ENCODE peak calls at places on chromosomes 1 and 21, in four cellular contexts. V is HCT116; U is GM12878; L is CD8-positive, alpha-beta T cell. Y is an unnamed sample.

GRCh38 chr21:45502600-45502999 is 39.6 kb downstream of the SLC19A1 start:
- DNase-seq in L (no peak), U (no peak), V (no peak), Y (no peak)

GRCh38 chr1:23695667-23696066 is 4.1 kb downstream of the RPL11 start:
- DNase-seq in U (no peak), V (no peak), L (no peak), Y (no peak)

GRCh38 chr21:44547656-44548331 is 3.5 kb downstream of the KRTAP10-2 start:
- DNase-seq in U (no peak), V (no peak), L (peak; percentile 31), Y (no peak)

GRCh38 chr1:97204468-97204867 is 482.9 kb downstream of the PTBP2 start:
- DNase-seq in V (no peak), L (no peak), U (no peak), Y (no peak)

GRCh38 chr21:17607684-17608083 is 5.0 kb downstream of the BTG3 start:
- DNase-seq in L (no peak), U (no peak), V (no peak), Y (no peak)

GRCh38 chr21:44509539-44509938 is 30.5 kb downstream of the KRTAP10-1 start:
- DNase-seq in V (peak; percentile 29), U (no peak), L (no peak), Y (no peak)

GRCh38 chr21:39657091-39657689 is 44.5 kb downstream of the B3GALT5 start:
- DNase-seq in U (no peak), L (no peak), V (no peak), Y (no peak)

GRCh38 chr1:47191940-47192457 is 2.2 kb upstream of the PDZK1IP1 start:
- DNase-seq in V (no peak), U (no peak), L (no peak), Y (no peak)

GRCh38 chr1:4115191-4115900 is 215.3 kb upstream of the C1orf174 start:
- DNase-seq in L (no peak), V (no peak), U (no peak), Y (no peak)

GRCh38 chr1:15951341-15952153 is 24.4 kb downstream of the ZBTB17 start:
- DNase-seq in L (no peak), U (no peak), V (no peak), Y (peak; percentile 47)

GRCh38 chr1:23171181-23171755 is 2.6 kb upstream of the LUZP1 start:
- DNase-seq in L (no peak), V (no peak), U (no peak), Y (no peak)

GRCh38 chr1:180909462-180909976 is 3.2 kb upstream of the KIAA1614 start:
- DNase-seq in L (no peak), U (peak; percentile 52), V (no peak), Y (no peak)

GRCh38 chr1:182699673-182700350 is 15.4 kb upstream of the RGS8 start:
- DNase-seq in V (no peak), L (no peak), U (no peak), Y (peak; percentile 23)

GRCh38 chr1:236147521-236148470 is 5.5 kb downstream of the GPR137B start:
- DNase-seq in L (no peak), V (no peak), U (no peak), Y (no peak)

GRCh38 chr1:183810756-183811155 is 5.8 kb downstream of the RGL1 start:
- DNase-seq in L (no peak), V (no peak), U (no peak), Y (no peak)

DNA sequence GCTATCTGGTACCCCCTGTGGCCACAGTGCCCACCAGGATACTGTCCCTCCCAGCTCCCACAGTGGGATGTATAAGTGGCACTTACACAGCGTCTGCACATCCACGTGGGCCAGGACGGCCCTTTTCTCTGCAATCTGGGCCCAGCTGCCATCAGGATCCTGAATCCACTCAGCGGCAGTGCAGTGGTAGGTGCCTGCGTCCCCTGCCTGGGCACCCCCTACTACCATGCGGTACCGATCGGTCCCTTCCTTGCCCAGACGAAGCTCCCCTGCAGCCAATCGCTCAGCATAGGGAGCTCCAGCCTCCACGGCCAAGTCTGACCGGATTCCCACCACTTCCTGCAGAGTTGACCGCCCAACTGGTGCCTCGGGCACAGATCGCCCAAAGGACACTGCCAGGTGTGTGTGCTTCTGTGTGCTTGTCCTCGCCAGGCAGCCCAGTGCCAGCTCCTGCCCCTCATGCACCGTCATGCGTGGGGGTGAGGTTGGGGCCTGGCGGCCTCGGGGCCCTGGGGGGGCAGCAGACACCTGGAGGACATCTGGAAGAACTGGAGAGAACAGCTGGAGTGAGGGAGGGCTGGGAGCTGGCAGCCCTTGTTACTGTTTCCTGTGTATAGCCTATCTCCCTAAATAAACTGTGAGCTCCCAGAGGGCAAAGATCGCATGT is 4.7 kb downstream of the IGSF8 start:
- DNase-seq in L (no peak), V (no peak), U (no peak), Y (no peak)
- H3K9me3 ChIP-seq in L (no peaks in the 10 kb centered on the region), V (no peaks in the 10 kb centered on the region), U (no peaks in the 10 kb centered on the region), Y (no peaks in the 10 kb centered on the region)

DNA sequence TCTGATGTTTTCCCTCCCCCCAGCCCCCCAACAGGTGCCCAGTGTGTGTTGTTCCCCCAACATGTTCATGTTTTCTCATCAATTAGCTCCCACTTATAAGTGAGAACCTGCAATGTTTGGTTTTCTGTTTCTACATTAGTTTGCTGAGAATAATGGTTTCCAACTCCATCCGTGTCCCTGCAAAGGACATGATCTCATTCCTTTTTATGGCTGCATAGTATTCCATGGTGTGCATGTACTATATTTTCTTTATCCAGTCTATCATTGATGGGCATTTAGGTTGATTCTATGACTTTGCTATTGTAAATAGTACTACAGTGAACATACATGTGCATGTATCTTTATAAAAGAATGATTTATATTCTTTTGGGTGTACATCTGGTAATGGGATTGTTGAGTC is 24.6 kb downstream of the ZNF678 start:
- DNase-seq in U (no peak), V (no peak), L (no peak), Y (no peak)
- H3K9me3 ChIP-seq in U (peaks cover 9% of the 10 kb centered on the region), V (no peaks in the 10 kb centered on the region), L (no peaks in the 10 kb centered on the region), Y (peaks cover 39% of the 10 kb centered on the region)

DNA sequence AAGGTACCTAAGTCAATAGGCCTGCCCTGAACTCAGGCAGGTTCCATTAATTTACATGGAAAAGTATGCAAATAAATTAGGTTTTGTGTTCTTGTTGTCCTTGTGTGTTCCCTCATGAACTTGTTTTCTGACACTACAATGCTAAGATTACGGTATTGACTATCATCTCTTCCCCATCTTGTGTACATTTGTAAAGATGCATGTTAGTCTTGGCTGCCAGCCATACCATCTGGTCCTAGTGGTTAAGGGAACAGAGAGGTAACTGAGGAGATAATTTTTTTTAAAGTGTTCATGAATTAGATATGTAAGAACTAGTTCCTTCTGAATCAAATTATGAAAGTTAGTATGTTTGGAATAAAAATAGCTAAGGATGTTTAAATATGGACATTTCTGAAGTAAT is 167.6 kb upstream of the ADAMTS5 start:
- DNase-seq in L (no peak), V (no peak), U (no peak), Y (no peak)
- H3K9me3 ChIP-seq in L (no peaks in the 10 kb centered on the region), V (peaks cover 45% of the 10 kb centered on the region), U (no peaks in the 10 kb centered on the region), Y (no peaks in the 10 kb centered on the region)

DNA sequence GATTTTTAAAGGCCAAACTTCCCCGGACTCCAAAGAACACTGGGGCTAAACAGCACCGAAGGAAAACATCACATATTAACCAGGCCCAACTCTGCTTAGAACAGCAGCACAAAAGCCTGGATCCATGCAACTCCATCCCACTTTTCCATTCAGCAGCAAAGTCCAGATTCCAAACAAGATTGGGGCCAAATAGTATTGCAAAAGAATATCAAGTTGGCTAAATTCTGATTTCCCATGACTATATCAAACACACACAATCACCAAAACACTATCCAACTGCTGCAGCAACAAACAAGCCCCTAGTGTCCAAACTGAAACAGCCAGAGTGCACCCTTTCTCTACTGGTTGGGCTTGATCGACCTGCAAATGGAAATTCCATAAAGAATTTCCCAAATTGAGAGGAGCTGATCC is 19.4 kb upstream of the TMEM125 start:
- DNase-seq in U (no peak), V (no peak), L (no peak), Y (no peak)
- H3K9me3 ChIP-seq in U (no peaks in the 10 kb centered on the region), V (peaks cover 11% of the 10 kb centered on the region), L (no peaks in the 10 kb centered on the region), Y (no peaks in the 10 kb centered on the region)

GRCh38 chr1:92902406-92902744 is 58.9 kb downstream of the DIPK1A start:
- DNase-seq in L (no peak), V (no peak), U (no peak), Y (no peak)

GRCh38 chr1:92899780-92900179 is 61.5 kb downstream of the DIPK1A start:
- DNase-seq in V (no peak), U (no peak), L (no peak), Y (no peak)

GRCh38 chr1:92900539-92900938 is 60.7 kb downstream of the DIPK1A start:
- DNase-seq in L (no peak), V (no peak), U (no peak), Y (no peak)

GRCh38 chr1:92901699-92902405 is 59.4 kb downstream of the DIPK1A start:
- DNase-seq in V (no peak), U (no peak), L (no peak), Y (no peak)

GRCh38 chr1:92903765-92904164 is 57.5 kb downstream of the DIPK1A start:
- DNase-seq in L (no peak), U (no peak), V (no peak), Y (no peak)
- H3K9me3 ChIP-seq in L (peaks cover 9% of the 10 kb centered on the region), U (peaks cover 4% of the 10 kb centered on the region), V (no peaks in the 10 kb centered on the region), Y (no peaks in the 10 kb centered on the region)

GRCh38 chr1:171429137-171429536 is 56.2 kb upstream of the PRRC2C start:
- DNase-seq in L (no peak), U (no peak), V (no peak), Y (no peak)

GRCh38 chr1:171433451-171433850 is 51.9 kb upstream of the PRRC2C start:
- DNase-seq in U (no peak), L (no peak), V (no peak), Y (no peak)

GRCh38 chr1:171434717-171435346 is 50.5 kb upstream of the PRRC2C start:
- DNase-seq in V (no peak), U (no peak), L (no peak), Y (peak; percentile 27)

GRCh38 chr1:171431994-171432393 is 53.3 kb upstream of the PRRC2C start:
- DNase-seq in L (no peak), V (no peak), U (no peak), Y (no peak)

DNA sequence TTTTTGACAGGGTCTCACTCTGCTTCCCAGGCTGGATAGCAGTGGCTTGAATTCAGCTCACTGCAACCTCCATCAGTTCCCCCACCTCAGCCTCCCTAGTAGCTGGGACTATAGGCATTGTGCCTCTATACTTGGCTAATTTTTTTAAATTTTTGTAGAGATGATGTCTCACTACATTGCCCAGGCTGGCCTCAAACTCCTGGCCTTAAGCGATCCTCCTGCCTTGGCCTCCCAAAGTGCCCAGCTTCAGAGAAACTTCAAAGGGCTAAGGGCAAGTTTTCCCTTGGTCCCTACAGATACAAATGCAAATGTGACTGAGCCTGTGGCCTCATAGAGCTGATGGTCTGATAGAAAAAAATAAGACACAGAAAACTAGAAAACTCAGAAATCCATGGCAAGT is 52.9 kb upstream of the PRRC2C start:
- DNase-seq in U (no peak), V (no peak), L (no peak), Y (no peak)
- H3K9me3 ChIP-seq in U (no peaks in the 10 kb centered on the region), V (no peaks in the 10 kb centered on the region), L (no peaks in the 10 kb centered on the region), Y (no peaks in the 10 kb centered on the region)